ENCODE peak calls at places on chromosomes 11 and 22, in seven cellular contexts. V, B, I, U, O, Y and T are unnamed samples.

GRCh38 chr22:40122792-40123191 is 54.9 kb upstream of the TNRC6B start:
- DNase-seq in O (no peak), V (no peak), Y (no peak), I (no peak), B (no peak), U (no peak), T (no peak)

GRCh38 chr11:29125621-29126020 is 891.2 kb downstream of the KCNA4 start:
- DNase-seq in V (no peak), B (no peak), Y (no peak), I (no peak), O (no peak), U (no peak), T (no peak)

GRCh38 chr11:129828301-129828836 is 12.7 kb downstream of the TMEM45B start:
- DNase-seq in V (no peak), I (peak; percentile 53), Y (peak; percentile 77), U (no peak), B (no peak), O (no peak), T (no peak)

GRCh38 chr11:8023831-8024555 is 36.9 kb downstream of the EIF3F start:
- DNase-seq in B (no peak), I (no peak), Y (no peak), V (no peak), U (no peak), O (no peak), T (no peak)

GRCh38 chr22:45572444-45572843 is 69.8 kb downstream of the FBLN1 start:
- DNase-seq in Y (no peak), I (no peak), U (no peak), B (no peak), V (no peak), O (no peak), T (no peak)

GRCh38 chr11:107929611-107930200 is 1.5 kb downstream of the RAB39A start:
- DNase-seq in Y (no peak), B (no peak), U (no peak), I (no peak), O (no peak), V (no peak), T (peak; percentile 19)

GRCh38 chr11:104134760-104135159 is 29.2 kb downstream of the PDGFD start:
- DNase-seq in B (no peak), O (no peak), U (no peak), V (no peak), I (no peak), Y (no peak), T (no peak)

GRCh38 chr22:41925783-41926460 is 684 bp downstream of the TNFRSF13C start:
- DNase-seq in V (peak; percentile 50), U (peak; percentile 73), Y (peak; percentile 23), O (peak; percentile 82), B (peak; percentile 70), I (peak; percentile 83), T (no peak)

GRCh38 chr22:23206915-23207314 is 26.6 kb downstream of the BCR start:
- DNase-seq in I (no peak), U (no peak), B (no peak), Y (no peak), V (no peak), O (no peak), T (no peak)

GRCh38 chr11:34840736-34841386 is 75.3 kb downstream of the APIP start:
- DNase-seq in I (peak; percentile 62), O (peak; percentile 23), Y (no peak), B (no peak), U (no peak), V (no peak), T (no peak)

GRCh38 chr11:132078230-132078629 is 707.8 kb downstream of the NTM start:
- DNase-seq in U (no peak), Y (no peak), O (no peak), I (no peak), V (no peak), B (no peak), T (no peak)

GRCh38 chr11:103644676-103645075 is 391.8 kb upstream of the DDI1 start:
- DNase-seq in Y (no peak), B (no peak), I (no peak), V (no peak), U (no peak), O (no peak), T (no peak)

GRCh38 chr11:47060807-47061206 is 115.9 kb downstream of the ARFGAP2 start:
- DNase-seq in O (no peak), I (no peak), B (no peak), V (no peak), U (no peak), Y (no peak), T (no peak)

GRCh38 chr11:100830295-100830694 is 143.2 kb downstream of the ARHGAP42 start:
- DNase-seq in I (peak; percentile 16), U (no peak), Y (peak; percentile 33), B (no peak), O (no peak), V (no peak), T (no peak)

GRCh38 chr11:36130401-36130800 is 158.8 kb downstream of the COMMD9 start:
- DNase-seq in O (no peak), Y (no peak), V (no peak), I (no peak), U (no peak), B (no peak), T (no peak)

GRCh38 chr11:62602141-62603071 is 741 bp upstream of the MTA2 start:
- DNase-seq in Y (peak; percentile 39), U (no peak), I (peak; percentile 78), V (peak; percentile 55), O (no peak), B (no peak), T (peak; percentile 63)

GRCh38 chr11:108009497-108010360 is 1.0 kb downstream of the CUL5 start:
- DNase-seq in Y (no peak), O (peak; percentile 4), U (no peak), V (no peak), B (no peak), I (no peak), T (no peak)

GRCh38 chr11:60869451-60869825 is 2.1 kb downstream of the ZP1 start:
- DNase-seq in U (no peak), I (no peak), Y (no peak), O (no peak), B (no peak), V (no peak), T (no peak)

GRCh38 chr22:35401863-35402262 is 1.9 kb downstream of the MCM5 start:
- DNase-seq in Y (no peak), I (no peak), U (no peak), O (no peak), V (no peak), B (no peak), T (no peak)

GRCh38 chr22:50264104-50264745 is 2.7 kb upstream of the MAPK12 start:
- DNase-seq in V (no peak), O (no peak), Y (no peak), B (no peak), U (no peak), I (no peak), T (peak; percentile 51)

GRCh38 chr22:36741204-36741793 is 34.6 kb downstream of the IFT27 start:
- DNase-seq in U (no peak), O (no peak), V (no peak), Y (no peak), B (no peak), I (no peak), T (no peak)

GRCh38 chr11:57406337-57406904 is 16.0 kb upstream of the PRG2 start:
- DNase-seq in U (no peak), Y (no peak), B (peak; percentile 30), V (no peak), I (peak; percentile 10), O (no peak), T (no peak)

GRCh38 chr22:27113211-27114030 is 456.0 kb downstream of the MIAT start:
- DNase-seq in Y (no peak), I (peak; percentile 55), B (no peak), O (no peak), U (no peak), V (peak; percentile 34), T (peak; percentile 79)